ENCODE peak calls at places on chromosome 20, in nine cellular contexts. Q is mesenchymal stem cell, I is HCT116, F is lower lobe of right lung, S is Panc1, W is A549, Z is GM12878, N is kidney, C is Peyer's patch. V is an unnamed sample.

GRCh38 chr20:40493071-40493470 is 196.0 kb downstream of the MAFB start:
- DNase-seq in N (peak; percentile 88), Z (no peak), W (no peak), I (no peak), Q (peak; percentile 37), S (no peak), F (peak; percentile 80), C (peak; percentile 57), V (no peak)

GRCh38 chr20:45044084-45044573 is 56.8 kb downstream of the KCNS1 start:
- DNase-seq in S (peak; percentile 47), Q (peak; percentile 83), C (peak; percentile 64), W (peak; percentile 39), F (no peak), N (no peak), Z (no peak), I (peak; percentile 57), V (peak; percentile 34)

GRCh38 chr20:63536241-63536977 is 767 bp downstream of the PTK6 start:
- DNase-seq in I (no peak), S (no peak), N (peak; percentile 85), W (peak; percentile 58), Q (peak; percentile 50), C (no peak), F (no peak), Z (no peak), V (peak; percentile 49)

GRCh38 chr20:2816583-2817340 is 598 bp downstream of the TMEM239 start:
- DNase-seq in W (no peak), S (no peak), Q (no peak), I (no peak), Z (no peak), C (peak; percentile 44), F (no peak), N (peak; percentile 72), V (no peak)

GRCh38 chr20:19233025-19233794 is 20.8 kb downstream of the SLC24A3 start:
- DNase-seq in Q (no peak), Z (no peak), N (peak; percentile 87), S (no peak), F (no peak), W (no peak), C (no peak), I (no peak), V (peak; percentile 23)

GRCh38 chr20:21315138-21315537 is 12.0 kb downstream of the XRN2 start:
- DNase-seq in I (no peak), S (no peak), Z (no peak), W (no peak), C (no peak), Q (peak; percentile 26), N (no peak), F (no peak), V (no peak)

GRCh38 chr20:14997791-14998190 is 660.4 kb upstream of the FLRT3 start:
- DNase-seq in W (no peak), Q (peak; percentile 26), Z (no peak), I (no peak), S (no peak), N (no peak), F (no peak), C (no peak), V (no peak)

GRCh38 chr20:23010096-23010495 is 25.0 kb upstream of the SSTR4 start:
- DNase-seq in I (no peak), C (no peak), S (no peak), Z (no peak), N (peak; percentile 34), Q (no peak), F (no peak), W (no peak), V (no peak)

GRCh38 chr20:6575912-6576391 is 191.5 kb upstream of the BMP2 start:
- DNase-seq in N (no peak), W (no peak), Z (peak; percentile 53), Q (peak; percentile 48), F (no peak), C (no peak), I (no peak), S (no peak), V (no peak)

DNA sequence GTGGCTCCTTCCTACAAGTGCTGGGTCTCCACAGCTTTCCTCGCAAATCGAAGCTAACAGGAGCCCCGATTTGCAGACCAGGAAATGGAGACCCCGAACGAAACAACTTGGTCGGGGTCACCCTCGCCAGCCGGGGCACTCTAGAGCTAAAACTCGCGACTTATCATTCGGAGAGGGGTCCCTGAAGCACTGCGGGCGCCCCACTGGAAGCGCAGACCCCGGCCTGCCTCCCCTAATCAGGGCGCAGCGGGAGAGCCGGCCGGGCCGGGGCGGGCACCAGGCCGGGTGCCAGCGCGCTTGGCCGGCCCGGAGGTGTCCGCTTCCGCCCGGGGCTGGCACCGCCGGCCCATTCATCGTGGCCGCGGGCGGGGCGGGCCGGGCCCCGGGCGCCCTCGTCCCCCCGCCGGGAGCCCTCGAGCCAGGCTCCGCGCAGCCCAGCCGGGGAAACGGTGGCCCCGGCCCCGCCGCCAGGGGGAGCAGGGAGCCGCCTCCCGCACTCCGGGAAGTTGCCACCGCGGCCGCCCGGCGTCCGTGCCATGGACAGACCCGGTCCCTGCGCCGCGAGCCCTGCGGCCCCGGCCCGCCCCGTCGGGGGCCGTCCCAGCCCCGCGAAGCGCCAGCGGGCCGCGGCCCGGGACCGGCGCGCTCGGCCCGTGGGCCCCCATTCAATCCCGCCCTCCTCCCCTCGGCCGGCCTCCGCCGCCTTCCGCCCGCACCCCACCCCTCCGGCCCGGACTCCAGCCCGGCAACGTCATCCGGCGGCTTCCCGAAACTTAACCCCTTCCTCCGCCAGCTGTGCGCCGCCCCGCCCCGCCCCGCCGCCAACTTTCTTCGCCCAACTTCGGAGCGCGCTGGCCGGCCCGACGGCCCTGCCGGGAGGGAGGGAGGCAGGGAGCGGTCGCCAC is 954 bp downstream of the RRBP1 start:
- DNase-seq in I (no peak), Q (peak; percentile 74), C (peak; percentile 88), Z (no peak), S (no peak), N (peak; percentile 95), W (peak; percentile 95), F (peak; percentile 91), V (peak; percentile 82)
- H3K27ac ChIP-seq in I (peak overlapping the region; percentile 91), Q (peak overlapping the region; percentile 53), C (peak overlapping the region; percentile 99), Z (peak overlapping the region; percentile 78), S (peak overlapping the region; percentile 82), N (peak overlapping the region; percentile 91), W (peak overlapping the region; percentile 95), F (peak overlapping the region; percentile 96), V (peak overlapping the region; percentile 90)

DNA sequence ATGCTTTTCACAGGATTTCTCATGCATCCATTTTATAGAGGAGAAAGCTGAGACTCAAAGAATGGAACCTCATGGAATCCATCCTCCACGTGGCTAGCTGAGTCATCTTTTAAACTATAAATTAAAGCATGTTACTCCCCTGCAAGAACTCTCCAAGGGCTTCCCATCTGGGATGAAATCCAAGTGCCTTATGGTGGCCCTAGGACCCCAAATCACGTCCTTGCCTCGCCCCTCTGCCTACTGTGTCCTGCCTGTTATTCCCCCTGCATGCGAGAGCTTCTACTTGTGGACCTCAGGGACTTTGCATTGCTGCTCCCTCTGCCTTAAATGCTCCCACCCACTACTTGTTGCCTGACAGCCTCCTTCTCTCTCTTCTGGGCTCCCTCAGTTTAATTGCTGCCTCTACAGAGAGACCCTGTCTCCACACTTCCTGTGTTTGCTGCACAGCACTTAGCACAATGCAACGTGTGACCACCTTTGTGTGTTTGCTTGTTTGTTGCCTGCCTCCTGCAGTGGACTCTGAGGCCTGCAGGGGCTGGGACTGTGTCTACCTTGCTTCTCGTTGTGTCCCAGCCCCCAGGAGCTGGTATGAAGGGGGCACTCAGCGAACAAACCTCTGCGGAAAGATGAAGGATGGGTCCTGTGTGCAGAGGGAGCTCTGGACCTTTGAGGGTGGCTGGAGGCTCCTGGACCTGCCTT is 39.4 kb downstream of the TOX2 start:
- DNase-seq in C (no peak), I (no peak), W (no peak), Z (no peak), Q (peak; percentile 63), F (no peak), S (no peak), N (no peak), V (no peak)
- H3K4me1 ChIP-seq in C (peaks cover 22% of the 10 kb centered on the region), I (peaks cover 67% of the 10 kb centered on the region), W (peaks cover 47% of the 10 kb centered on the region), Z (peaks cover 48% of the 10 kb centered on the region), Q (peaks cover 22% of the 10 kb centered on the region), F (peaks cover 63% of the 10 kb centered on the region), S (peaks cover 76% of the 10 kb centered on the region), N (peaks cover 4% of the 10 kb centered on the region), V (no peaks in the 10 kb centered on the region)

GRCh38 chr20:49132995-49133451 is 55.1 kb downstream of the STAU1 start:
- DNase-seq in W (peak; percentile 57), Q (peak; percentile 79), F (no peak), S (peak; percentile 18), C (no peak), Z (peak; percentile 28), I (peak; percentile 47), N (no peak), V (peak; percentile 43)
- H3K27ac ChIP-seq in W (no peak overlapping the region), Q (no peak overlapping the region), F (peak overlapping the region; percentile 18), S (no peak overlapping the region), C (no peak overlapping the region), Z (no peak overlapping the region), I (no peak overlapping the region), N (no peak overlapping the region), V (no peak overlapping the region)

DNA sequence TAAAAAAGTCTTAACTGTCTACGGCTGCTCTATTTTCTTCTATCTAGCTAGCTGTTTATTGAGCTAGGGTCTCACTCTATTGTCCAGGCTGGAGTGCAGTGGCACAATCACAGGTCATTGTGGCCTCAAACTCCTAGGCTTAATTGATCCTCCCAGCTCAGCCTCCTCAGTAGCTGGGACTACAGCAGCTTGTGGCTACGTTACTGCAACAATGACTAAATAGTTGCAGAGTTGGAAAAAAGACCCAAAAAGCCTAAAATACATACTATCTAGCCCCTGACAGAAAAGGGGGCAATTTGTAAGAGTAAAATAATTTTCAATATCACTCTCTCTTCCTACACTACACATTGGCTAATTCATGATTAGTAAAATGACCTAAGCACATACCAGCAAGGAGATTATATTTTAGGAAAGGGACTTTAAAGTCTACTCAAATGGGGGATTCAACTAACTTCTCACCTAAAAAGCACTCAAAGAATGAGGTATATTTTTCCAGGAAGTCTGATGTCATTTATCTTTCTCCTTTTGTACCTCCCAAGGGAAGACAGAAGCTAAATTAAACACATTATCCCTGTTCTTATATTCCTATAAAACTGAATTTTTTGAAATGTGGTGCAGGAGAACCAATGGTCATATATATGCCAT is 82.8 kb downstream of the ZMYND8 start:
- DNase-seq in Q (peak; percentile 52), W (peak; percentile 13), C (no peak), N (no peak), S (no peak), Z (no peak), F (no peak), I (no peak), V (no peak)
- H3K4me1 ChIP-seq in Q (peaks cover 20% of the 10 kb centered on the region), W (peaks cover 68% of the 10 kb centered on the region), C (no peaks in the 10 kb centered on the region), N (peaks cover 6% of the 10 kb centered on the region), S (peaks cover 54% of the 10 kb centered on the region), Z (peaks cover 28% of the 10 kb centered on the region), F (peaks cover 40% of the 10 kb centered on the region), I (peaks cover 43% of the 10 kb centered on the region), V (no peaks in the 10 kb centered on the region)

DNA sequence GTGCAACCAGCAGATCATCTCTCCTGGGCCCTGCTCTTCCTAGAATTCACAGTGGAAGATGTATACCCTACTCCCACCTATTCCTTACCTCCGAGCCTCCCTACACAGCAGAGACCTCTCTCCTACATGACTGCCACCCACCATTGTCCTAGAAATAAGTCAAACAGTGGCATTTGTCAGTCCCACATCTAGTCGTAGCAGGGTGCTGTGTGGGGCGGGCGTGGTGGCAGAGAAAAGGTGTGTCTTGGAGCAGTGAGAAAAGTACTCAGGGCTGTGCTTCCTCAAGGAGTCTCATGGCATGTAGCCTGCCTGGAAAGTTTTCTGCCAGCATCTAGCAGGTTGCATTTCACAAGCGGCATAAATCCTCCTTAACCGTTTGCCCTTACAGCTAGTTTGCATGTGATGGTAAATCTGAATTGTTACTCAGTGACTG is 59.4 kb upstream of the PTGIS start:
- DNase-seq in S (no peak), C (no peak), Q (no peak), N (no peak), I (no peak), F (peak; percentile 73), Z (no peak), W (no peak), V (peak; percentile 57)
- H3K27ac ChIP-seq in S (no peak overlapping the region), C (no peak overlapping the region), Q (no peak overlapping the region), N (no peak overlapping the region), I (no peak overlapping the region), F (no peak overlapping the region), Z (no peak overlapping the region), W (peak overlapping the region; percentile 36), V (no peak overlapping the region)

GRCh38 chr20:59858425-59858824 is 75.0 kb downstream of the SYCP2 start:
- DNase-seq in N (no peak), Q (no peak), Z (no peak), I (no peak), W (no peak), S (no peak), C (no peak), F (no peak), V (no peak)
- H3K4me1 ChIP-seq in N (no peaks in the 10 kb centered on the region), Q (no peaks in the 10 kb centered on the region), Z (no peaks in the 10 kb centered on the region), I (no peaks in the 10 kb centered on the region), W (no peaks in the 10 kb centered on the region), S (no peaks in the 10 kb centered on the region), C (no peaks in the 10 kb centered on the region), F (no peaks in the 10 kb centered on the region), V (no peaks in the 10 kb centered on the region)